ENCODE peak calls at places on chromosomes 7 and 10, in ten cellular contexts. Z is Panc1, F is ovary, R is Karpas-422, K is A549, T is HAP-1, U is spleen, I is uterus, O is IMR-90, Y is mucosa of descending colon. B is an unnamed sample. For H3K4me1 and H3K9me3, the result is how much of the 10 kb centered on the place peaks cover.

GRCh38 chr7:44748948-44749731 is 493 bp downstream of the ZMIZ2 start:
- DNase-seq in Z (no peak), F (no peak), R (peak), K (no peak), T (no peak), U (no peak), I (no peak), O (no peak), Y (no peak), B (no peak)

GRCh38 chr7:28272461-28272877 is 91.9 kb upstream of the JAZF1 start:
- DNase-seq in Z (no peak), F (peak), R (peak), K (peak), T (peak), U (no peak), I (peak), O (peak), Y (peak), B (peak)

GRCh38 chr10:91380873-91381561 is 29.1 kb upstream of the HECTD2 start:
- DNase-seq in Z (no peak), F (no peak), R (no peak), K (no peak), T (no peak), U (no peak), I (no peak), O (no peak), Y (no peak), B (peak)

GRCh38 chr10:22391605-22392004 is 46.3 kb downstream of the SPAG6 start:
- DNase-seq in Z (no peak), F (no peak), R (no peak), K (no peak), T (no peak), U (no peak), I (no peak), O (no peak), Y (no peak), B (no peak)

GRCh38 chr10:43206391-43207235 is 60.3 kb downstream of the RASGEF1A start:
- DNase-seq in Z (no peak), F (peak), R (no peak), K (no peak), T (no peak), U (peak), I (peak), O (no peak), Y (no peak), B (peak)

GRCh38 chr10:29119374-29119773 is 169.5 kb upstream of the LYZL1 start:
- DNase-seq in Z (no peak), F (peak), R (peak), K (no peak), T (peak), U (no peak), I (peak), O (peak), Y (peak), B (peak)

GRCh38 chr10:119211625-119212441 is 4.5 kb downstream of the GRK5 start:
- DNase-seq in Z (no peak), F (no peak), R (no peak), K (no peak), T (no peak), U (no peak), I (no peak), O (no peak), Y (no peak), B (no peak)

GRCh38 chr10:88318803-88319202 is 264.3 kb downstream of the RNLS start:
- DNase-seq in Z (no peak), F (no peak), R (peak), K (peak), T (no peak), U (no peak), I (no peak), O (no peak), Y (no peak), B (peak)

GRCh38 chr7:32298403-32299132 is 191.6 kb downstream of the LSM5 start:
- DNase-seq in Z (no peak), F (no peak), R (no peak), K (peak), T (no peak), U (no peak), I (no peak), O (no peak), Y (no peak), B (no peak)

GRCh38 chr10:20887706-20888535 is 9.2 kb downstream of the NEBL start:
- DNase-seq in Z (no peak), F (no peak), R (no peak), K (no peak), T (peak), U (no peak), I (no peak), O (no peak), Y (no peak), B (no peak)

GRCh38 chr10:132383751-132384181 is 13.2 kb upstream of the PWWP2B start:
- DNase-seq in Z (no peak), F (peak), R (no peak), K (no peak), T (no peak), U (peak), I (peak), O (no peak), Y (no peak), B (no peak)

GRCh38 chr7:12945901-12946300 is 258.5 kb downstream of the ARL4A start:
- DNase-seq in Z (no peak), F (no peak), R (no peak), K (no peak), T (no peak), U (no peak), I (no peak), O (no peak), Y (no peak), B (no peak)

GRCh38 chr7:2621061-2621828 is 10.5 kb upstream of the TTYH3 start:
- DNase-seq in Z (no peak), F (peak), R (no peak), K (no peak), T (no peak), U (peak), I (peak), O (peak), Y (peak), B (no peak)

GRCh38 chr10:48778193-48778857 is 93.7 kb downstream of the WDFY4 start:
- DNase-seq in Z (no peak), F (no peak), R (no peak), K (no peak), T (no peak), U (no peak), I (no peak), O (no peak), Y (no peak), B (no peak)

GRCh38 chr10:87775766-87776165 is 42.3 kb downstream of the ATAD1 start:
- DNase-seq in Z (no peak), F (no peak), R (no peak), K (no peak), T (no peak), U (no peak), I (no peak), O (peak), Y (no peak), B (no peak)

GRCh38 chr10:97724341-97724941 is 10.9 kb downstream of the MARVELD1 start:
- DNase-seq in Z (no peak), F (no peak), R (no peak), K (no peak), T (no peak), U (peak), I (peak), O (peak), Y (peak), B (no peak)

GRCh38 chr7:137592232-137592896 is 248.8 kb upstream of the PTN start:
- DNase-seq in Z (peak), F (peak), R (peak), K (peak), T (peak), U (no peak), I (peak), O (peak), Y (peak), B (peak)

GRCh38 chr10:67816719-67817118 is 21.3 kb downstream of the DNAJC12 start:
- DNase-seq in Z (no peak), F (no peak), R (no peak), K (no peak), T (no peak), U (no peak), I (no peak), O (no peak), Y (no peak), B (no peak)

GRCh38 chr10:52778511-52779392 is 6.2 kb upstream of the MBL2 start:
- DNase-seq in Z (no peak), F (no peak), R (peak), K (no peak), T (no peak), U (no peak), I (no peak), O (peak), Y (peak), B (peak)

GRCh38 chr7:127891854-127892438 is 139.3 kb downstream of the LRRC4 start:
- DNase-seq in Z (no peak), F (no peak), R (no peak), K (no peak), T (no peak), U (no peak), I (no peak), O (no peak), Y (no peak), B (no peak)

GRCh38 chr10:16341637-16342036 is 95.2 kb upstream of the PTER start:
- DNase-seq in Z (no peak), F (no peak), R (no peak), K (no peak), T (no peak), U (no peak), I (no peak), O (no peak), Y (no peak), B (no peak)

GRCh38 chr7:42152353-42153205 is 84.4 kb downstream of the GLI3 start:
- DNase-seq in Z (no peak), F (no peak), R (no peak), K (no peak), T (peak), U (no peak), I (no peak), O (no peak), Y (no peak), B (no peak)

GRCh38 chr10:69836728-69837025 is 35.0 kb downstream of the COL13A1 start:
- DNase-seq in Z (no peak), F (no peak), R (no peak), K (no peak), T (no peak), U (no peak), I (no peak), O (no peak), Y (no peak), B (no peak)

GRCh38 chr10:63261496-63261895 is 128.4 kb downstream of the NRBF2 start:
- DNase-seq in Z (no peak), F (no peak), R (no peak), K (no peak), T (no peak), U (no peak), I (no peak), O (peak), Y (no peak), B (no peak)

GRCh38 chr7:20514364-20514763 is 101.1 kb upstream of the ABCB5 start:
- DNase-seq in Z (no peak), F (no peak), R (peak), K (no peak), T (peak), U (no peak), I (no peak), O (no peak), Y (peak), B (peak)

GRCh38 chr7:43215061-43215460 is 102.6 kb downstream of the HECW1 start:
- DNase-seq in Z (no peak), F (no peak), R (no peak), K (no peak), T (no peak), U (no peak), I (no peak), O (no peak), Y (no peak), B (no peak)

GRCh38 chr10:29005988-29006387 is 282.9 kb upstream of the LYZL1 start:
- DNase-seq in Z (no peak), F (no peak), R (no peak), K (no peak), T (no peak), U (no peak), I (no peak), O (no peak), Y (no peak), B (no peak)

GRCh38 chr10:24259365-24260125 is 50.6 kb downstream of the KIAA1217 start:
- DNase-seq in Z (no peak), F (no peak), R (no peak), K (no peak), T (no peak), U (no peak), I (no peak), O (no peak), Y (no peak), B (no peak)
- H3K4me1 ChIP-seq in Z (under half), F (under half), R (under half), K (under half), T (under half), U (under half), I (under half), O (under half), Y (under half), B (under half)

DNA sequence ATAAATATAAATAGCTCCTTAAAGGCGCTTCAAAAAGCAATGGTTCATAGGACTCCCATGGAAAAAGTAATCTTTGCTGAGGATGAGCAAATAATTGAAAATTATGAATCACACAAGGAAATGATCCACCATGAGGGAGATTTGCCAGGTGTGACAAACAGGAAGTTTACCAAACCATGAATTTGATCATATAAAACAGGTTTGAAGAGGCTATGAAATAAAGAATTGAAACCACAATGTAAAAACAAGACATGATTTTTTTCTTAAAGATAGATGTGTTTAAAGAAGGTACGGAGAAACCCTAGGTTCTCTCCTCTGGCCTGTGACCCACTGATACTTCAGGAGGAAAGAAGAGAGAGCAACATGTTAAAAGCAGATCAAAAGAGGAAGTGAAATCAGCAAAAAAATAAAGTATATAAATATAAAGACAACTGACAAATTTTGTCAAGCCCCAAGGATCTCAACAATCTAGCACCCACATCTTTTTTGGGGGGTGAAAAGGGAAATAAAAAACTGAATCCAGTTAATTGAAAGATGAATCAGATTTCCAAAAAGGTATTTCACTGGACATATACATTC is 111.3 kb upstream of the ASAH2 start:
- DNase-seq in Z (no peak), F (no peak), R (peak), K (no peak), T (no peak), U (no peak), I (no peak), O (peak), Y (no peak), B (no peak)
- H3K4me3 ChIP-seq in Z (no peak), F (no peak), R (no peak), K (no peak), T (no peak), U (no peak), I (no peak), O (no peak), Y (no peak), B (no peak)

GRCh38 chr7:147412782-147413186 is 1177.8 kb upstream of the C7orf33 start:
- DNase-seq in Z (peak), F (no peak), R (no peak), K (no peak), T (no peak), U (no peak), I (no peak), O (peak), Y (no peak), B (no peak)
- H3K9me3 ChIP-seq in Z (under half), F (under half), R (under half), K (under half), T (under half), U (under half), I (under half), O (under half), Y (under half), B (under half)

DNA sequence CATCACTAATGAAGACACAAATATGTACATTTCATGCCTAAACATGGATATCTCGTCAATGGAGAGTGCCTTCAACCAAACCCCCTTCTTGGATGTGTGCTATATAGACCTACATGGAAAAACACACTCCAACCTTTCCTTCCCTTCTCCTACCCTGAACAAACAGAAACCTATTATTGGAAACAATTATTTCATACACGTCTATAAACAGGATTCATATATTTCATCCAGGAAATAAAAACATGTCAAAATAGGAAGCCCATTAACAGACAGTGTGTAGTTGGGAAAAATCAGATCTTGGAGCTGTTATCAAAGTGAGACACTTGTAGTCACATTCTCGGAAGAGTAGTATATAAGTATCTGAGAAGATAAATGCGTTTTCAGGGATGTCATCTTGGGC is 81.1 kb downstream of the NRP1 start:
- DNase-seq in Z (no peak), F (no peak), R (no peak), K (no peak), T (no peak), U (no peak), I (no peak), O (no peak), Y (no peak), B (no peak)
- H3K4me1 ChIP-seq in Z (under half), F (under half), R (under half), K (half or more), T (under half), U (under half), I (under half), O (under half), Y (under half), B (under half)

B was measured in BE2C.